ENCODE peak calls at places on chromosomes 12 and 14, in nine cellular contexts. J, H, L, S, E, F, W, B and U are unnamed samples.

GRCh38 chr14:95462491-95462890 is 54.0 kb downstream of the SYNE3 start:
- DNase-seq in H (no peak), W (no peak), J (no peak), B (no peak), S (no peak), F (no peak), E (no peak), L (no peak), U (no peak)

GRCh38 chr12:105257321-105257728 is 21.4 kb upstream of the APPL2 start:
- DNase-seq in B (no peak), J (no peak), L (peak), E (peak), H (peak), S (no peak), F (no peak), W (peak), U (peak)

GRCh38 chr12:91194500-91194899 is 11.9 kb upstream of the DCN start:
- DNase-seq in J (no peak), E (peak), H (no peak), F (no peak), S (no peak), L (no peak), B (no peak), W (peak), U (peak)

GRCh38 chr14:75222208-75222701 is 45.8 kb upstream of the TMED10 start:
- DNase-seq in F (peak), S (no peak), E (peak), B (no peak), W (peak), L (no peak), H (peak), J (no peak), U (peak)

GRCh38 chr14:69056389-69056788 is 77.3 kb upstream of the ACTN1 start:
- DNase-seq in J (no peak), L (no peak), B (no peak), F (no peak), W (no peak), S (no peak), H (peak), E (no peak), U (no peak)

GRCh38 chr14:52538648-52539047 is 13.7 kb downstream of the TXNDC16 start:
- DNase-seq in S (no peak), J (no peak), L (no peak), F (no peak), H (no peak), W (no peak), B (no peak), E (no peak), U (no peak)

GRCh38 chr14:99190696-99191662 is 81.0 kb downstream of the BCL11B start:
- DNase-seq in H (no peak), S (no peak), W (no peak), B (no peak), F (no peak), L (no peak), E (no peak), J (no peak), U (no peak)

GRCh38 chr12:17928708-17929366 is 161.2 kb downstream of the RERGL start:
- DNase-seq in L (peak), E (peak), S (no peak), J (no peak), H (no peak), F (no peak), W (peak), B (no peak), U (peak)

GRCh38 chr14:60720962-60721330 is 3.2 kb downstream of the SIX4 start:
- DNase-seq in S (no peak), E (no peak), H (no peak), J (no peak), F (no peak), W (no peak), B (no peak), L (no peak), U (no peak)

DNA sequence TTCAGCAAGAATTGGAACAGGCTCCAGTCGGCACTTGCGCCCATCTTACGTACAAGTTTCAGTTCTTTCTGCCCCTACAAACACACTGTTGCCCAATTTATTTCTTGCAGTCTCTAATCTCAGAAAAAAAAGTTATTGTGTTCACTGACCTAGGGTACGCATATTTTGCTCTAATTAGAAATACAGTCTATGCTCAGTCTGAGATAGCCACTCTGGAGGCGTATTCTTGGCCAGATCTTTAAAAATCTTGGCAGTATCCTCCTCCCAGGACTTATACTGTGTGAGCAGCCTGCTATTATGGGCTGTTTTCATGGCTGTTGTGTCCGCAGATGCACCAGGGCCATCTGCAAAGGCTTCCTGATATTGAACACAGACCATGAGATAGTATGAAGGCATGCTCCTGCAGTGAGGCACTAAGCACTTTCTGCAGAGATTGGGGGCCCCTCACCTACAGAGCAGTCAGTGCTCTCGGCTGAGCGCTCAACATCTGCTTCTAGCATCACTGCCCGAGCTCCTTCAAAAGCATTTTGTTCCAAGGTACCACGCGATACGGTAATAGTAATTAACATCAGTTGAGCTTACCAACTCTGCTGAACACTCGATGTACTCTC is 57.9 kb downstream of the PPM1H start:
- DNase-seq in S (no peak), B (no peak), F (no peak), H (no peak), W (peak), E (no peak), J (no peak), L (no peak), U (no peak)
- H3K4me3 ChIP-seq in S (no peak), B (no peak), F (no peak), H (no peak), W (no peak), E (no peak), J (no peak), L (no peak), U (no peak)

GRCh38 chr12:46383654-46384450 is 11.3 kb upstream of the SLC38A2 start:
- DNase-seq in B (peak), J (peak), S (peak), E (peak), W (peak), F (peak), H (peak), L (peak), U (peak)
- TF ChIP-seq CTCF in B (no peak), J (no peak), S (no peak), E (no peak), W (no peak), F (peak), H (no peak), L (no peak), U (no peak)

DNA sequence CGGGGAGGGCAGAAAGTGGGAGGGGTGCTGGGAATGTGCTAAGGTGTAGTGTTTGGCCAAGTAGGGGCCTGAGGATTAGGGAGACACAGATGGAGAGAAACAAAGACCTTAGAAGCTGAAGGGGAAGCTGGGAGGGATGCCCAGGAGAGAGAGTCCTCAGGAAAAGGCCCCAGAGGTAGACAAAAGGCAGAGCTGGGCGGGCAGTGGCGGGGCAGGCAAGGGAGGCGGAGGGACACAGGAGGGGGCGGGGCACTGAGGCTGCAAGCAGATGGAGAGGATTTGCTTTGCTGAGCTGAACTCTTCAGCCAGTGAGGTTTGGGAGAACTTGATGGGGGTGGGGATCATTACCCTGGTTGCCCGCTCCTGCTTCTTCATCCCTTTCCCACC is 2.8 kb downstream of the PTMS start:
- DNase-seq in J (peak), F (no peak), E (peak), B (no peak), L (no peak), H (peak), W (peak), S (no peak), U (no peak)
- H3K4me3 ChIP-seq in J (peak), F (peak), E (peak), B (peak), L (peak), H (peak), W (peak), S (peak), U (no peak)

DNA sequence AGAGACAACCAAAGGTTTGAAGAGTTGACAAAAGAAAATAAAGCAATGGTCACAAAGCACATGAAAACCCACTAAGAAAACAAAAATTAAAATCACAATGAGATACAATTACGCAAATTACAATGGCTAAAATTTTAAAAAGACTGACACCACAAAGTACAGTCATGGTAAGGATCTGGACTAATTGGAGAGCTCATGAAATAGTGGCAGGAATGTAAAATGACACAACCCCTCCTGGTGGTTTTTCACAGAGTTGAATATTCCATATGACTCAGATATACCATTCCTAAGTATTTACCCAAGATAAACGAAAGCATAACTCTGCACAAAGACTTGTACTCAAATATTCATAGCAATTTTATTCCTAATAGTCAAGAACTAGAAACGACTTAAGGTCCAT is 65.9 kb downstream of the NOVA1 start:
- DNase-seq in E (peak), W (peak), S (no peak), B (no peak), F (no peak), L (no peak), J (no peak), H (peak), U (peak)
- TF ChIP-seq CTCF in E (peak), W (peak), S (no peak), B (no peak), F (no peak), L (no peak), J (no peak), H (peak), U (peak)